ENCODE peak calls at places on chromosomes 1 and 21, in ten cellular contexts. D is tibial artery, C is skeletal muscle cell, S is upper lobe of right lung, B is astrocyte of the cerebellum, Z is lower leg skin, V is SK-N-MC, I is AG04449, A is AG04450, T is fibroblast of mammary gland. Y is an unnamed sample.

GRCh38 chr1:110207831-110208230 is 2.3 kb upstream of the KCNC4 start:
- DNase-seq in A (no peak), Z (peak; percentile 49), V (no peak), C (no peak), D (peak; percentile 77), S (peak; percentile 80), I (no peak), T (peak; percentile 42), B (no peak), Y (no peak)

GRCh38 chr1:195999022-195999421 is 609.2 kb downstream of the KCNT2 start:
- DNase-seq in Z (no peak), T (no peak), A (no peak), V (no peak), C (no peak), B (no peak), I (no peak), S (no peak), D (no peak), Y (no peak)

GRCh38 chr1:114610546-114611245 is 29.3 kb upstream of the BCAS2 start:
- DNase-seq in B (no peak), S (no peak), V (no peak), Z (peak; percentile 39), C (peak; percentile 30), A (no peak), D (no peak), T (peak; percentile 49), I (no peak), Y (no peak)

GRCh38 chr1:205918955-205919746 is 24.1 kb downstream of the SLC26A9 start:
- DNase-seq in S (no peak), B (peak; percentile 72), I (peak; percentile 63), Z (peak; percentile 78), D (peak; percentile 90), C (peak; percentile 52), V (peak; percentile 40), T (peak; percentile 88), A (peak; percentile 60), Y (no peak)

GRCh38 chr21:44498965-44499560 is 40.9 kb downstream of the KRTAP10-1 start:
- DNase-seq in C (no peak), S (no peak), Z (no peak), A (no peak), T (no peak), I (no peak), D (no peak), B (no peak), V (no peak), Y (no peak)

GRCh38 chr1:86207323-86207722 is 50.8 kb upstream of the COL24A1 start:
- DNase-seq in C (peak; percentile 99), A (peak; percentile 46), Z (no peak), I (peak; percentile 49), B (peak; percentile 77), D (no peak), V (no peak), T (peak; percentile 88), S (no peak), Y (no peak)

GRCh38 chr21:46124926-46125845 is 27.3 kb downstream of the COL6A2 start:
- DNase-seq in I (no peak), D (peak; percentile 63), Z (no peak), C (no peak), S (peak; percentile 56), B (no peak), V (no peak), A (no peak), T (peak; percentile 45), Y (no peak)

GRCh38 chr1:227883641-227884301 is 64.0 kb downstream of the WNT9A start:
- DNase-seq in S (peak; percentile 62), I (no peak), Z (peak; percentile 10), A (no peak), T (no peak), V (no peak), D (no peak), C (no peak), B (no peak), Y (no peak)

GRCh38 chr1:36133484-36133883 is 8.5 kb upstream of the COL8A2 start:
- DNase-seq in S (no peak), C (peak; percentile 84), D (peak; percentile 89), I (peak; percentile 89), A (peak; percentile 75), Z (peak; percentile 76), T (peak; percentile 96), B (peak; percentile 72), V (no peak), Y (no peak)

GRCh38 chr1:235834620-235835019 is 32.1 kb downstream of the LYST start:
- DNase-seq in B (no peak), Z (no peak), V (no peak), A (no peak), T (no peak), I (no peak), D (no peak), C (no peak), S (no peak), Y (no peak)
- H3K4me3 ChIP-seq in B (no peak overlapping the region), Z (no peak overlapping the region), V (no peak overlapping the region), A (no peak overlapping the region), T (no peak overlapping the region), I (no peak overlapping the region), D (no peak overlapping the region), C (no peak overlapping the region), S (no peak overlapping the region), Y (no peak overlapping the region)

GRCh38 chr1:147542549-147542857 is 1.2 kb downstream of the BCL9 start:
- DNase-seq in T (no peak), I (no peak), C (no peak), B (no peak), D (no peak), V (no peak), A (no peak), Z (no peak), S (no peak), Y (no peak)
- H3K4me3 ChIP-seq in T (peak overlapping the region; percentile 61), I (peak overlapping the region; percentile 70), C (peak overlapping the region; percentile 62), B (peak overlapping the region; percentile 50), D (peak overlapping the region; percentile 76), V (peak overlapping the region; percentile 100), A (peak overlapping the region; percentile 66), Z (no peak overlapping the region), S (peak overlapping the region; percentile 64), Y (peak overlapping the region; percentile 66)

GRCh38 chr1:156963621-156964020 is 43.2 kb downstream of the LRRC71 start:
- DNase-seq in B (no peak), Z (peak; percentile 22), S (no peak), V (no peak), I (no peak), A (no peak), C (no peak), T (no peak), D (no peak), Y (no peak)

GRCh38 chr1:156959414-156959813 is 39.0 kb downstream of the LRRC71 start:
- DNase-seq in D (no peak), B (no peak), V (no peak), S (no peak), T (peak; percentile 51), Z (no peak), A (peak; percentile 44), C (peak; percentile 33), I (peak; percentile 47), Y (no peak)

GRCh38 chr1:156958247-156958714 is 37.8 kb downstream of the LRRC71 start:
- DNase-seq in S (no peak), C (no peak), I (no peak), V (no peak), Z (no peak), B (no peak), T (no peak), D (no peak), A (no peak), Y (no peak)

GRCh38 chr1:156961709-156962108 is 41.3 kb downstream of the LRRC71 start:
- DNase-seq in T (no peak), Z (no peak), A (no peak), C (no peak), D (no peak), S (no peak), V (no peak), I (no peak), B (no peak), Y (no peak)

GRCh38 chr1:156957634-156958033 is 37.2 kb downstream of the LRRC71 start:
- DNase-seq in B (no peak), Z (no peak), T (no peak), D (no peak), S (no peak), C (no peak), I (no peak), V (no peak), A (no peak), Y (no peak)
- H3K4me3 ChIP-seq in B (no peak overlapping the region), Z (no peak overlapping the region), T (no peak overlapping the region), D (no peak overlapping the region), S (no peak overlapping the region), C (no peak overlapping the region), I (no peak overlapping the region), V (no peak overlapping the region), A (no peak overlapping the region), Y (no peak overlapping the region)

GRCh38 chr1:9652379-9653194 is 1.1 kb downstream of the PIK3CD start:
- DNase-seq in D (no peak), Z (no peak), T (no peak), V (no peak), I (no peak), A (no peak), S (peak; percentile 76), B (no peak), C (no peak), Y (no peak)
- H3K4me3 ChIP-seq in D (peak overlapping the region; percentile 44), Z (peak overlapping the region; percentile 48), T (peak overlapping the region; percentile 21), V (peak overlapping the region; percentile 80), I (peak overlapping the region; percentile 54), A (peak overlapping the region; percentile 64), S (peak overlapping the region; percentile 55), B (peak overlapping the region; percentile 33), C (peak overlapping the region; percentile 52), Y (peak overlapping the region; percentile 73)

GRCh38 chr21:34179204-34179935 is 106.0 kb downstream of the MRPS6 start:
- DNase-seq in C (no peak), A (no peak), Z (no peak), I (no peak), B (no peak), D (no peak), S (no peak), T (no peak), V (no peak), Y (no peak)

GRCh38 chr21:34181418-34181817 is 108.0 kb downstream of the MRPS6 start:
- DNase-seq in Z (no peak), S (no peak), D (no peak), C (no peak), A (no peak), V (no peak), I (no peak), B (no peak), T (no peak), Y (no peak)

GRCh38 chr21:34180406-34180805 is 107.0 kb downstream of the MRPS6 start:
- DNase-seq in S (no peak), D (no peak), A (no peak), T (no peak), B (no peak), I (no peak), Z (no peak), V (no peak), C (no peak), Y (no peak)

GRCh38 chr21:34182436-34182835 is 109.1 kb downstream of the MRPS6 start:
- DNase-seq in S (no peak), T (no peak), D (no peak), Z (no peak), V (no peak), I (no peak), C (no peak), A (no peak), B (no peak), Y (no peak)

GRCh38 chr21:34180826-34181359 is 107.5 kb downstream of the MRPS6 start:
- DNase-seq in Z (no peak), T (no peak), I (no peak), B (no peak), V (no peak), C (no peak), S (no peak), A (no peak), D (no peak), Y (no peak)
- H3K4me3 ChIP-seq in Z (no peak overlapping the region), T (no peak overlapping the region), I (no peak overlapping the region), B (no peak overlapping the region), V (no peak overlapping the region), C (no peak overlapping the region), S (peak overlapping the region; percentile 14), A (no peak overlapping the region), D (peak overlapping the region; percentile 38), Y (no peak overlapping the region)

GRCh38 chr1:45914836-45915235 is 111.4 kb downstream of the MAST2 start:
- DNase-seq in A (no peak), B (no peak), C (no peak), I (no peak), D (no peak), S (no peak), Z (no peak), T (peak; percentile 6), V (no peak), Y (no peak)
- H3K4me3 ChIP-seq in A (no peak overlapping the region), B (no peak overlapping the region), C (no peak overlapping the region), I (no peak overlapping the region), D (no peak overlapping the region), S (no peak overlapping the region), Z (no peak overlapping the region), T (no peak overlapping the region), V (no peak overlapping the region), Y (no peak overlapping the region)

Y was measured in esophagus squamous epithelium.